ENCODE peak calls at places on chromosomes 2 and 18, in seven cellular contexts. One of them, this sample, is unnamed.

GRCh38 chr2:136048886-136049832 is 63.7 kb upstream of the DARS1 start:
- DNase-seq in activated CD8-positive, alpha-beta T cell treated with anti-CD3 and anti-CD28 coated beads for 36 hours: peak
- DNase-seq in left lung: no peak
- DNase-seq in CD4-positive, alpha-beta T cell: no peak
- DNase-seq in fibroblast of pulmonary artery: no peak
- DNase-seq in HFFc6: no peak
- DNase-seq in right lobe of liver: no peak
- DNase-seq in this sample: no peak

GRCh38 chr2:164141271-164141670 is 405.5 kb upstream of the FIGN start:
- DNase-seq in activated CD8-positive, alpha-beta T cell treated with anti-CD3 and anti-CD28 coated beads for 36 hours: no peak
- DNase-seq in left lung: no peak
- DNase-seq in CD4-positive, alpha-beta T cell: no peak
- DNase-seq in fibroblast of pulmonary artery: no peak
- DNase-seq in HFFc6: no peak
- DNase-seq in right lobe of liver: no peak
- DNase-seq in this sample: no peak

GRCh38 chr2:228615501-228615900 is 434.0 kb upstream of the SPHKAP start:
- DNase-seq in activated CD8-positive, alpha-beta T cell treated with anti-CD3 and anti-CD28 coated beads for 36 hours: no peak
- DNase-seq in left lung: no peak
- DNase-seq in CD4-positive, alpha-beta T cell: no peak
- DNase-seq in fibroblast of pulmonary artery: no peak
- DNase-seq in HFFc6: no peak
- DNase-seq in right lobe of liver: no peak
- DNase-seq in this sample: no peak

GRCh38 chr2:163595033-163595432 is 140.8 kb downstream of the FIGN start:
- DNase-seq in activated CD8-positive, alpha-beta T cell treated with anti-CD3 and anti-CD28 coated beads for 36 hours: no peak
- DNase-seq in left lung: no peak
- DNase-seq in CD4-positive, alpha-beta T cell: no peak
- DNase-seq in fibroblast of pulmonary artery: no peak
- DNase-seq in HFFc6: no peak
- DNase-seq in right lobe of liver: no peak
- DNase-seq in this sample: no peak

GRCh38 chr2:54946220-54946568 is 104.1 kb downstream of the RTN4 start:
- DNase-seq in activated CD8-positive, alpha-beta T cell treated with anti-CD3 and anti-CD28 coated beads for 36 hours: no peak
- DNase-seq in left lung: no peak
- DNase-seq in CD4-positive, alpha-beta T cell: no peak
- DNase-seq in fibroblast of pulmonary artery: no peak
- DNase-seq in HFFc6: no peak
- DNase-seq in right lobe of liver: no peak
- DNase-seq in this sample: no peak

GRCh38 chr2:190679813-190680591 is 31.1 kb downstream of the NAB1 start:
- DNase-seq in activated CD8-positive, alpha-beta T cell treated with anti-CD3 and anti-CD28 coated beads for 36 hours: peak
- DNase-seq in left lung: peak
- DNase-seq in CD4-positive, alpha-beta T cell: peak
- DNase-seq in fibroblast of pulmonary artery: peak
- DNase-seq in HFFc6: no peak
- DNase-seq in right lobe of liver: peak
- DNase-seq in this sample: peak

GRCh38 chr18:21203096-21203495 is 38.9 kb upstream of the GREB1L start:
- DNase-seq in activated CD8-positive, alpha-beta T cell treated with anti-CD3 and anti-CD28 coated beads for 36 hours: no peak
- DNase-seq in left lung: no peak
- DNase-seq in CD4-positive, alpha-beta T cell: no peak
- DNase-seq in fibroblast of pulmonary artery: no peak
- DNase-seq in HFFc6: no peak
- DNase-seq in right lobe of liver: no peak
- DNase-seq in this sample: no peak

GRCh38 chr2:164351536-164351935 is 269.7 kb downstream of the GRB14 start:
- DNase-seq in activated CD8-positive, alpha-beta T cell treated with anti-CD3 and anti-CD28 coated beads for 36 hours: no peak
- DNase-seq in left lung: no peak
- DNase-seq in CD4-positive, alpha-beta T cell: no peak
- DNase-seq in fibroblast of pulmonary artery: no peak
- DNase-seq in HFFc6: no peak
- DNase-seq in right lobe of liver: no peak
- DNase-seq in this sample: no peak

GRCh38 chr2:38505779-38506178 is 96.9 kb downstream of the HNRNPLL start:
- DNase-seq in activated CD8-positive, alpha-beta T cell treated with anti-CD3 and anti-CD28 coated beads for 36 hours: no peak
- DNase-seq in left lung: no peak
- DNase-seq in CD4-positive, alpha-beta T cell: no peak
- DNase-seq in fibroblast of pulmonary artery: peak
- DNase-seq in HFFc6: peak
- DNase-seq in right lobe of liver: peak
- DNase-seq in this sample: no peak

GRCh38 chr2:187956906-187957534 is 334.7 kb upstream of the GULP1 start:
- DNase-seq in activated CD8-positive, alpha-beta T cell treated with anti-CD3 and anti-CD28 coated beads for 36 hours: no peak
- DNase-seq in left lung: no peak
- DNase-seq in CD4-positive, alpha-beta T cell: no peak
- DNase-seq in fibroblast of pulmonary artery: no peak
- DNase-seq in HFFc6: no peak
- DNase-seq in right lobe of liver: no peak
- DNase-seq in this sample: no peak

DNA sequence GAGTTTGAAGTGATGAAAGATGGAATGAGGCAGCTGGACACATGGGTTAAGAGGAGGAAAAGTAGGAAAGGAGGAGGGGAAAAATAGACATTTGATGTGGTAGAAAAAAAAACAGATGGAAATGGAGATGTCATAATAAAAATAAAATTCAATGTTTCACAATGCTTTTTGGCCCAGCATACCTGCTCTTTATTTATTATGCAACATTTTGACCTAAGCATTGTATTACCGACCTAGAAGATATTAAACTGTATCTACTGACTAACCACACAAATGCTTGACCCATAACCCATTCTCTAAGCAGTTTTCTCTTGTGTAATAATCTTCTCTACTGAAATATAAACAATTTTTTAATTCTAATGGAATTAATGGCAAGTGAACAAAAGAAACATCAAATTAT is 362.4 kb downstream of the FBXO15 start:
- DNase-seq in activated CD8-positive, alpha-beta T cell treated with anti-CD3 and anti-CD28 coated beads for 36 hours: no peak
- DNase-seq in left lung: no peak
- DNase-seq in CD4-positive, alpha-beta T cell: no peak
- DNase-seq in fibroblast of pulmonary artery: peak
- DNase-seq in HFFc6: no peak
- DNase-seq in right lobe of liver: no peak
- DNase-seq in this sample: no peak
- TF ChIP-seq CTCF in activated CD8-positive, alpha-beta T cell treated with anti-CD3 and anti-CD28 coated beads for 36 hours: no peak
- TF ChIP-seq CTCF in left lung: no peak
- TF ChIP-seq CTCF in CD4-positive, alpha-beta T cell: no peak
- TF ChIP-seq CTCF in fibroblast of pulmonary artery: no peak
- TF ChIP-seq CTCF in HFFc6: no peak
- TF ChIP-seq CTCF in right lobe of liver: no peak
- TF ChIP-seq CTCF in this sample: no peak

DNA sequence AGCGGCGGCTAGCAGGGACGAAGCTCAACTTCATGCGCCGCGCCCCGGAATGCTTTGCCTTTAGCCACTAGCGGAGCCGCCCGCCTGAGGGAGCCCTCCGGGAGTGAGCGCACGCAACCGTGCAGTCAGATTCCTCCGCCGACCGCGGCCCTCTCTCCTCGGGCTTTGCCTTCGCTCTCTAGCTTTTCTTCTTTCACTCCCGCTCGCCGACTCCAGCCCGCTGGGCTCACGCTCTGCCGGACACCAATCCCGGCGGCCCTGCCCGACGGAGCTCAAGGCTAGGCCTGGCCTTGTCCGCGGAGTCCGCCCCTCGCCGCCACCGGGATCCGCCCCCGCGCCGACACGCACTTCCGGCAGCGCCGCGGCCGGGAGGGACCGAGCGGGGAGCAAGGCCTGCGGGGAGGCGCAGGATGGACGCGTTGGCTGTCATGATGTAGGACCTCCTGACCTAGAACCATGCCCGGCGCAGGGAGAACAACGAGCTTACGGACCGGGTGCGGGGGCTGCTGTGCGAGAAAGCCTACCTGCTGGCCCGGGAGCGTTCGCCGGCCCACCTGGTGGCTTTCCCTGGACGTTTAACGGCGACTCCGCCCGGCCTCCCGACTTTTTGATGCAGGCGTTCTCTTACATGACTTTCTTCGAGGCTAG is 40.8 kb upstream of the AKAIN1 start:
- DNase-seq in activated CD8-positive, alpha-beta T cell treated with anti-CD3 and anti-CD28 coated beads for 36 hours: peak
- DNase-seq in left lung: peak
- DNase-seq in CD4-positive, alpha-beta T cell: peak
- DNase-seq in fibroblast of pulmonary artery: peak
- DNase-seq in HFFc6: peak
- DNase-seq in right lobe of liver: peak
- DNase-seq in this sample: peak
- TF ChIP-seq CTCF in activated CD8-positive, alpha-beta T cell treated with anti-CD3 and anti-CD28 coated beads for 36 hours: no peak
- TF ChIP-seq CTCF in left lung: no peak
- TF ChIP-seq CTCF in CD4-positive, alpha-beta T cell: peak
- TF ChIP-seq CTCF in fibroblast of pulmonary artery: peak
- TF ChIP-seq CTCF in HFFc6: peak
- TF ChIP-seq CTCF in right lobe of liver: peak
- TF ChIP-seq CTCF in this sample: no peak

GRCh38 chr2:195304310-195304709 is 352.7 kb upstream of the SLC39A10 start:
- DNase-seq in activated CD8-positive, alpha-beta T cell treated with anti-CD3 and anti-CD28 coated beads for 36 hours: peak
- DNase-seq in left lung: no peak
- DNase-seq in CD4-positive, alpha-beta T cell: no peak
- DNase-seq in fibroblast of pulmonary artery: peak
- DNase-seq in HFFc6: no peak
- DNase-seq in right lobe of liver: no peak
- DNase-seq in this sample: no peak
- TF ChIP-seq CTCF in activated CD8-positive, alpha-beta T cell treated with anti-CD3 and anti-CD28 coated beads for 36 hours: no peak
- TF ChIP-seq CTCF in left lung: no peak
- TF ChIP-seq CTCF in CD4-positive, alpha-beta T cell: no peak
- TF ChIP-seq CTCF in fibroblast of pulmonary artery: peak
- TF ChIP-seq CTCF in HFFc6: peak
- TF ChIP-seq CTCF in right lobe of liver: no peak
- TF ChIP-seq CTCF in this sample: no peak

DNA sequence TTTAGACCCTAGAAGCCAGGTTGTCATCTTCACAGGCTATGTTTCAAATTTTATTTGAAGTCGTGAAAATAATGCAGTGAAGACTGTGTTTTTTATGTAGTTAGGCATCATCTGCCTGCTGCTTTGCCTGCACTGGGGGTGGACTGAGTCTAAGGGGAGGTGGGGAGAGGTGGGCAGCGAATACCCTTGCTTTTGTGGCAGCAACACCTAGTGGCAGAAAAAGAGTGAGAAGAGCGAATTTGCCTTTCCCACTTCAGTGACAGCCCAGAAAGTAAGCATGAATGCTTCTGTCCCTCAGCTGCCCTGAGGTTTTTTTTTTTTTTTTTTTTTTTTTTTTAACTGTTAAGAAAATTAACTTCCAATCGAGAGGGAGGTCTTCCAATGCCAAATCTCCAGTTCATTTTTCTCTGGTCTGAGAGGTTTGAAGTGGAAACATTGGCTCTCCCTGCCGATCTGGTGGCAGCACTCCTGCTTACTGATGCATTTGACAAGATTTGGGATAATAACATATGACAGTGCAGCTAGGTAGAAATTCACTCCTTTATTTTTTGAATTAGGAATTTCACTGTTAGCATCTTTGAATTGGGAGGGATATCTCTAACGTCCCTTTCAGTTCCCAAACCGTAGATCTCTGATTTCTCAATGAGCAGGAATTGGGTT is 60.3 kb upstream of the LYPD6B start:
- DNase-seq in activated CD8-positive, alpha-beta T cell treated with anti-CD3 and anti-CD28 coated beads for 36 hours: no peak
- DNase-seq in left lung: no peak
- DNase-seq in CD4-positive, alpha-beta T cell: no peak
- DNase-seq in fibroblast of pulmonary artery: no peak
- DNase-seq in HFFc6: no peak
- DNase-seq in right lobe of liver: no peak
- DNase-seq in this sample: no peak
- TF ChIP-seq CTCF in activated CD8-positive, alpha-beta T cell treated with anti-CD3 and anti-CD28 coated beads for 36 hours: no peak
- TF ChIP-seq CTCF in left lung: no peak
- TF ChIP-seq CTCF in CD4-positive, alpha-beta T cell: no peak
- TF ChIP-seq CTCF in fibroblast of pulmonary artery: no peak
- TF ChIP-seq CTCF in HFFc6: peak
- TF ChIP-seq CTCF in right lobe of liver: no peak
- TF ChIP-seq CTCF in this sample: no peak

DNA sequence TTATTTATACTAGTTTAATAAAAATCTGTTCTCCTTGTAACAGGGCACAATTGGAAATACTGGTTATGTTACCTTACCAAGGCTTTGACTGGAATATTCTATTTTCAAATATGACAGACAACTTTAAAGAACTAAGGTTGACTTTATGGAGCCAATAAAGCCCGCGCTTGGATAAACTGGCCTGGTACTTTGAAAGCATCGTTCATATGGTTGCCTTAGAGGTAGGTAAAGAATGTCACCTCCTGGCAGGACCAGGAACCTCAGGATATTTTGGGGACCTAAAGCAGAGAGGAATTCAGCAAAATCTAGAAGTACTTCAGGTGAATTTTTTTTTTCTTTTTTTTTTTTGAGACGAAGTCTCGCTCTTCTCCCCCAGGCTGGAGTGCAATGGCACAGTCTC is 71.2 kb upstream of the CREB1 start:
- DNase-seq in activated CD8-positive, alpha-beta T cell treated with anti-CD3 and anti-CD28 coated beads for 36 hours: no peak
- DNase-seq in left lung: no peak
- DNase-seq in CD4-positive, alpha-beta T cell: no peak
- DNase-seq in fibroblast of pulmonary artery: no peak
- DNase-seq in HFFc6: no peak
- DNase-seq in right lobe of liver: no peak
- DNase-seq in this sample: no peak
- TF ChIP-seq CTCF in activated CD8-positive, alpha-beta T cell treated with anti-CD3 and anti-CD28 coated beads for 36 hours: no peak
- TF ChIP-seq CTCF in left lung: no peak
- TF ChIP-seq CTCF in CD4-positive, alpha-beta T cell: no peak
- TF ChIP-seq CTCF in fibroblast of pulmonary artery: no peak
- TF ChIP-seq CTCF in HFFc6: no peak
- TF ChIP-seq CTCF in right lobe of liver: no peak
- TF ChIP-seq CTCF in this sample: no peak

GRCh38 chr18:70454705-70455322 is 166.0 kb downstream of the SOCS6 start:
- DNase-seq in activated CD8-positive, alpha-beta T cell treated with anti-CD3 and anti-CD28 coated beads for 36 hours: peak
- DNase-seq in left lung: no peak
- DNase-seq in CD4-positive, alpha-beta T cell: no peak
- DNase-seq in fibroblast of pulmonary artery: peak
- DNase-seq in HFFc6: peak
- DNase-seq in right lobe of liver: no peak
- DNase-seq in this sample: peak

GRCh38 chr18:70453058-70453775 is 164.4 kb downstream of the SOCS6 start:
- DNase-seq in activated CD8-positive, alpha-beta T cell treated with anti-CD3 and anti-CD28 coated beads for 36 hours: no peak
- DNase-seq in left lung: no peak
- DNase-seq in CD4-positive, alpha-beta T cell: no peak
- DNase-seq in fibroblast of pulmonary artery: peak
- DNase-seq in HFFc6: no peak
- DNase-seq in right lobe of liver: no peak
- DNase-seq in this sample: no peak

GRCh38 chr18:70452501-70452900 is 163.7 kb downstream of the SOCS6 start:
- DNase-seq in activated CD8-positive, alpha-beta T cell treated with anti-CD3 and anti-CD28 coated beads for 36 hours: no peak
- DNase-seq in left lung: no peak
- DNase-seq in CD4-positive, alpha-beta T cell: no peak
- DNase-seq in fibroblast of pulmonary artery: no peak
- DNase-seq in HFFc6: no peak
- DNase-seq in right lobe of liver: no peak
- DNase-seq in this sample: no peak

GRCh38 chr18:70448588-70448987 is 159.7 kb downstream of the SOCS6 start:
- DNase-seq in activated CD8-positive, alpha-beta T cell treated with anti-CD3 and anti-CD28 coated beads for 36 hours: no peak
- DNase-seq in left lung: no peak
- DNase-seq in CD4-positive, alpha-beta T cell: no peak
- DNase-seq in fibroblast of pulmonary artery: no peak
- DNase-seq in HFFc6: no peak
- DNase-seq in right lobe of liver: no peak
- DNase-seq in this sample: no peak

GRCh38 chr18:70450658-70451253 is 161.9 kb downstream of the SOCS6 start:
- DNase-seq in activated CD8-positive, alpha-beta T cell treated with anti-CD3 and anti-CD28 coated beads for 36 hours: no peak
- DNase-seq in left lung: no peak
- DNase-seq in CD4-positive, alpha-beta T cell: no peak
- DNase-seq in fibroblast of pulmonary artery: peak
- DNase-seq in HFFc6: no peak
- DNase-seq in right lobe of liver: no peak
- DNase-seq in this sample: no peak
- TF ChIP-seq CTCF in activated CD8-positive, alpha-beta T cell treated with anti-CD3 and anti-CD28 coated beads for 36 hours: peak
- TF ChIP-seq CTCF in left lung: no peak
- TF ChIP-seq CTCF in CD4-positive, alpha-beta T cell: no peak
- TF ChIP-seq CTCF in fibroblast of pulmonary artery: peak
- TF ChIP-seq CTCF in HFFc6: peak
- TF ChIP-seq CTCF in right lobe of liver: peak
- TF ChIP-seq CTCF in this sample: no peak

GRCh38 chr2:18742382-18742781 is 153.0 kb upstream of the NT5C1B start:
- DNase-seq in activated CD8-positive, alpha-beta T cell treated with anti-CD3 and anti-CD28 coated beads for 36 hours: no peak
- DNase-seq in left lung: no peak
- DNase-seq in CD4-positive, alpha-beta T cell: no peak
- DNase-seq in fibroblast of pulmonary artery: no peak
- DNase-seq in HFFc6: no peak
- DNase-seq in right lobe of liver: no peak
- DNase-seq in this sample: no peak
- TF ChIP-seq CTCF in activated CD8-positive, alpha-beta T cell treated with anti-CD3 and anti-CD28 coated beads for 36 hours: no peak
- TF ChIP-seq CTCF in left lung: no peak
- TF ChIP-seq CTCF in CD4-positive, alpha-beta T cell: no peak
- TF ChIP-seq CTCF in fibroblast of pulmonary artery: peak
- TF ChIP-seq CTCF in HFFc6: no peak
- TF ChIP-seq CTCF in right lobe of liver: no peak
- TF ChIP-seq CTCF in this sample: no peak